ENCODE peak calls at places on chromosomes 3 and 15, in ten cellular contexts. A, E, I, W, J, L, Q, G, X and P are unnamed samples.

GRCh38 chr3:143239026-143239425 is 119.5 kb downstream of the CHST2 start:
- DNase-seq in A (peak), E (no peak), I (peak), W (peak), J (no peak), L (no peak), Q (no peak), G (no peak), X (no peak), P (no peak)

GRCh38 chr3:71815676-71816075 is 30.7 kb upstream of the PROK2 start:
- DNase-seq in A (no peak), E (no peak), I (no peak), W (no peak), J (no peak), L (no peak), Q (no peak), G (no peak), X (no peak), P (no peak)

GRCh38 chr3:57706462-57706861 is 13.6 kb upstream of the DENND6A start:
- DNase-seq in A (peak), E (peak), I (peak), W (peak), J (no peak), L (no peak), Q (no peak), G (no peak), X (no peak), P (peak)

GRCh38 chr15:40358492-40359353 is 704 bp downstream of the DISP2 start:
- DNase-seq in A (no peak), E (no peak), I (no peak), W (no peak), J (peak), L (peak), Q (peak), G (peak), X (no peak), P (no peak)

GRCh38 chr15:40932625-40933519 is 3.7 kb downstream of the DLL4 start:
- DNase-seq in A (no peak), E (no peak), I (no peak), W (no peak), J (no peak), L (no peak), Q (no peak), G (no peak), X (no peak), P (no peak)

GRCh38 chr3:32138545-32139104 is 32.2 kb downstream of the GPD1L start:
- DNase-seq in A (no peak), E (no peak), I (no peak), W (peak), J (no peak), L (no peak), Q (no peak), G (no peak), X (no peak), P (no peak)

GRCh38 chr3:40930772-40931171 is 268.5 kb upstream of the CTNNB1 start:
- DNase-seq in A (no peak), E (no peak), I (no peak), W (no peak), J (no peak), L (no peak), Q (no peak), G (no peak), X (no peak), P (no peak)

GRCh38 chr15:51223771-51224229 is 114.6 kb downstream of the CYP19A1 start:
- DNase-seq in A (peak), E (peak), I (peak), W (peak), J (no peak), L (no peak), Q (no peak), G (peak), X (no peak), P (peak)

GRCh38 chr3:11288786-11289637 is 16.8 kb downstream of the ATG7 start:
- DNase-seq in A (peak), E (peak), I (peak), W (peak), J (no peak), L (no peak), Q (no peak), G (peak), X (peak), P (peak)

GRCh38 chr3:8540456-8540855 is 38.8 kb downstream of the LMCD1 start:
- DNase-seq in A (no peak), E (no peak), I (no peak), W (no peak), J (no peak), L (no peak), Q (no peak), G (no peak), X (no peak), P (no peak)

GRCh38 chr3:143482106-143483088 is 362.8 kb downstream of the CHST2 start:
- DNase-seq in A (peak), E (peak), I (no peak), W (no peak), J (no peak), L (no peak), Q (no peak), G (no peak), X (no peak), P (peak)

GRCh38 chr3:128009952-128010846 is 42.0 kb upstream of the SEC61A1 start:
- DNase-seq in A (peak), E (peak), I (peak), W (peak), J (no peak), L (no peak), Q (no peak), G (no peak), X (no peak), P (peak)

GRCh38 chr3:195896361-195897080 is 11.8 kb downstream of the TNK2 start:
- DNase-seq in A (peak), E (peak), I (peak), W (peak), J (no peak), L (peak), Q (no peak), G (no peak), X (peak), P (peak)

GRCh38 chr3:45795882-45796765 is at the start of gene SLC6A20:
- DNase-seq in A (no peak), E (no peak), I (no peak), W (no peak), J (no peak), L (no peak), Q (no peak), G (no peak), X (no peak), P (no peak)

GRCh38 chr3:185779461-185779860 is 45.4 kb downstream of the IGF2BP2 start:
- DNase-seq in A (no peak), E (no peak), I (no peak), W (no peak), J (no peak), L (no peak), Q (no peak), G (no peak), X (no peak), P (no peak)

GRCh38 chr3:188108703-188109412 is 45.1 kb upstream of the LPP start:
- DNase-seq in A (no peak), E (no peak), I (no peak), W (peak), J (no peak), L (no peak), Q (no peak), G (no peak), X (no peak), P (no peak)

GRCh38 chr3:170232266-170232665 is 10.0 kb downstream of the PRKCI start:
- DNase-seq in A (peak), E (no peak), I (no peak), W (peak), J (no peak), L (no peak), Q (no peak), G (no peak), X (no peak), P (no peak)

GRCh38 chr15:80404719-80405553 is 754 bp downstream of the ARNT2 start:
- DNase-seq in A (no peak), E (peak), I (no peak), W (peak), J (no peak), L (peak), Q (no peak), G (no peak), X (peak), P (peak)

GRCh38 chr15:95715919-95716318 is 614.6 kb upstream of the NR2F2 start:
- DNase-seq in A (no peak), E (no peak), I (no peak), W (no peak), J (no peak), L (no peak), Q (no peak), G (no peak), X (no peak), P (no peak)

GRCh38 chr15:80234883-80235282 is 17.1 kb downstream of the CTXND1 start:
- DNase-seq in A (peak), E (peak), I (peak), W (peak), J (peak), L (no peak), Q (no peak), G (peak), X (no peak), P (no peak)

GRCh38 chr15:76642671-76643070 is 262.5 kb downstream of the SCAPER start:
- DNase-seq in A (peak), E (peak), I (no peak), W (no peak), J (no peak), L (no peak), Q (no peak), G (peak), X (no peak), P (no peak)

GRCh38 chr3:104596551-104596950 is 770.2 kb upstream of the ALCAM start:
- DNase-seq in A (peak), E (peak), I (peak), W (peak), J (no peak), L (no peak), Q (no peak), G (peak), X (no peak), P (peak)

GRCh38 chr15:68278345-68279217 is 1.0 kb downstream of the FEM1B start:
- DNase-seq in A (peak), E (peak), I (peak), W (peak), J (no peak), L (no peak), Q (peak), G (peak), X (no peak), P (peak)

GRCh38 chr15:76196286-76196948 is 114.9 kb downstream of the ETFA start:
- DNase-seq in A (peak), E (peak), I (peak), W (peak), J (no peak), L (peak), Q (peak), G (peak), X (peak), P (peak)

GRCh38 chr3:109331692-109332091 is 5.7 kb downstream of the DPPA4 start:
- DNase-seq in A (no peak), E (no peak), I (no peak), W (no peak), J (no peak), L (no peak), Q (no peak), G (no peak), X (no peak), P (no peak)

GRCh38 chr3:97988784-97989568 is 16.7 kb upstream of the RIOX2 start:
- DNase-seq in A (no peak), E (no peak), I (no peak), W (no peak), J (no peak), L (no peak), Q (no peak), G (no peak), X (no peak), P (no peak)

GRCh38 chr3:143120716-143121239 is 1.2 kb downstream of the CHST2 start:
- DNase-seq in A (peak), E (peak), I (peak), W (peak), J (no peak), L (no peak), Q (peak), G (peak), X (no peak), P (peak)

GRCh38 chr15:25527118-25527517 is 88.3 kb upstream of the UBE3A start:
- DNase-seq in A (no peak), E (peak), I (no peak), W (no peak), J (no peak), L (no peak), Q (no peak), G (no peak), X (no peak), P (no peak)

GRCh38 chr3:15493436-15493835 is 28.1 kb downstream of the COLQ start:
- DNase-seq in A (no peak), E (no peak), I (no peak), W (no peak), J (no peak), L (no peak), Q (no peak), G (no peak), X (no peak), P (no peak)

GRCh38 chr15:44710236-44711088 is 661 bp downstream of the PATL2 start:
- DNase-seq in A (peak), E (peak), I (peak), W (peak), J (peak), L (no peak), Q (peak), G (peak), X (no peak), P (peak)

GRCh38 chr15:58574612-58575011 is 142.8 kb downstream of the LIPC start:
- DNase-seq in A (no peak), E (no peak), I (no peak), W (no peak), J (no peak), L (no peak), Q (no peak), G (no peak), X (no peak), P (no peak)

GRCh38 chr3:134330895-134331810 is 43.1 kb downstream of the AMOTL2 start:
- DNase-seq in A (peak), E (no peak), I (peak), W (peak), J (no peak), L (peak), Q (no peak), G (no peak), X (no peak), P (peak)

GRCh38 chr3:7978104-7978457 is 523.5 kb upstream of the LMCD1 start:
- DNase-seq in A (no peak), E (no peak), I (peak), W (no peak), J (no peak), L (no peak), Q (no peak), G (no peak), X (no peak), P (no peak)

GRCh38 chr15:65824031-65824743 is 32.1 kb upstream of the DENND4A start:
- DNase-seq in A (peak), E (peak), I (peak), W (peak), J (no peak), L (no peak), Q (no peak), G (peak), X (peak), P (peak)

GRCh38 chr15:62452656-62453055 is 287.6 kb upstream of the C2CD4B start:
- DNase-seq in A (no peak), E (no peak), I (no peak), W (no peak), J (no peak), L (no peak), Q (no peak), G (no peak), X (no peak), P (no peak)

GRCh38 chr3:148253713-148254112 is 444.0 kb upstream of the AGTR1 start:
- DNase-seq in A (no peak), E (no peak), I (no peak), W (no peak), J (no peak), L (no peak), Q (no peak), G (no peak), X (no peak), P (no peak)

GRCh38 chr3:113142476-113142875 is 68.9 kb upstream of the BOC start:
- DNase-seq in A (no peak), E (no peak), I (no peak), W (no peak), J (no peak), L (no peak), Q (no peak), G (no peak), X (no peak), P (no peak)

GRCh38 chr15:29805043-29805707 is 17.1 kb downstream of the TJP1 start:
- DNase-seq in A (peak), E (peak), I (peak), W (peak), J (no peak), L (no peak), Q (no peak), G (no peak), X (peak), P (peak)
- H3K4me3 ChIP-seq in A (no peak), E (no peak), I (no peak), W (no peak), J (no peak), L (no peak), Q (no peak), G (no peak), X (no peak), P (no peak)

DNA sequence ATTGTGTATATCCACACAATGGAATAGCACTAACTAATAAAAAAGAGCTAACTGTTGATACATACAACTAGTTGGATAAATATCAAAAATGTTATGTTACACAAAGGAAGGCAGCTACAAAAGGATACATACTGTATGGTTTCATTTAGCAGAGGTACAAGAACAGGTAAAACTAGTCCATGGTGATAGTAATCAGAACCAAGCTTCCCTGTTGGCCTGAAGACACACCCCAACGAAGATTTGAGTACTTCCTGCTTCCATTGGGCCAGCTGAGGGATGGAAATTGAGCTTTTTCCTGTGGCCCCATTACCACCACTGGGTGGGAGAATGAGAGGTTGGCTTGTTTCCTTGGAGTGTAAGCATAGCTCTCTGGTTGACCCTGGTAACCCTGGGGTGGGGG is 117.3 kb upstream of the CADPS start:
- DNase-seq in A (no peak), E (no peak), I (no peak), W (no peak), J (no peak), L (no peak), Q (no peak), G (no peak), X (no peak), P (no peak)
- TF ChIP-seq CTCF in A (no peak), E (no peak), I (no peak), W (no peak), J (no peak), L (no peak), Q (no peak), G (no peak), X (no peak), P (no peak)

DNA sequence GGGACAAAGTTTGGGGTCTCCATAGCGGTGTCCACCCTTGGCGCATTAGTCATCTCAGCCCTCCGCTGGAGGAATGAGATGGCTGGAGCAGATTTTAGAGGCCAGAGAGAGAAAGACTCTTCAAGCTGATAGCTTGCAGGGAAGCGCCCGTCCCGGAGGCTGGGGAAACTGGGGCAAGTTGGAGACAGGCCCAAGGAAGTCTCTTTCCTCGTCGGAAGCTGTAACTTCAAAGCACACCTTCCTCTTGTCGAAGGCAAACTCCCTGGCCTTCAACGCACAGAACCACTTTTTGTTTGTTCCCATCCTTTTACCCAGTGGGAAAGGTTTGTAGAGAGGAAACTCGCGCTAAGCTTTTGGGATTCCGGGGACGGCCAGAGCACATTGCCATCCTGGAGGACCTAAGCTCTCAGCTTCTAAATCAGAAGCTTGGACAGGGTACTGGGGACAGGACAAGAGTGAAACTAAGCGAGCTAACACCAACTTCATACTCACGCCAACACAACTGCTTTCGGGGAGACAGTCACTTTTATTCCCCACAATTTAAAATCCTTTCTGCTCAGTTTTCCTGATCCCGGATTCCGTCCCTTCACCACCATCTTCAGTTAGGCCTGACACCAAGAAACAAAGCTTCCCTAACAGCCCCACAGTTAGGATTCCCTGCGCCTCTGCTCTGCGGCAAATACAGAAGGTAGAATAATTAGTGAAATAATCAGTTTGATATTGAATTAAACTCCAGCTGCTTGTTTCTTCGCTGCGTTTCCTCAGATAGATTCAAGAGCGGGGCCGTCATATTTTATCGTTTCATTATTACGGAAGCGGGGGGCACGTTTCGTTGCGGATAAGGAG is 1.1 kb upstream of the EOMES start:
- DNase-seq in A (no peak), E (no peak), I (no peak), W (no peak), J (no peak), L (no peak), Q (no peak), G (no peak), X (no peak), P (no peak)
- H3K4me3 ChIP-seq in A (peak), E (no peak), I (no peak), W (no peak), J (peak), L (peak), Q (peak), G (no peak), X (no peak), P (no peak)

GRCh38 chr3:12878026-12878636 is 36.8 kb upstream of the RPL32 start:
- DNase-seq in A (no peak), E (no peak), I (no peak), W (no peak), J (no peak), L (no peak), Q (no peak), G (no peak), X (no peak), P (no peak)

GRCh38 chr3:12871404-12871983 is 30.1 kb upstream of the RPL32 start:
- DNase-seq in A (no peak), E (no peak), I (no peak), W (no peak), J (no peak), L (peak), Q (no peak), G (no peak), X (no peak), P (no peak)

GRCh38 chr3:12879191-12879815 is 37.9 kb upstream of the RPL32 start:
- DNase-seq in A (no peak), E (no peak), I (no peak), W (no peak), J (no peak), L (no peak), Q (no peak), G (no peak), X (no peak), P (no peak)

GRCh38 chr3:12877040-12877439 is 35.7 kb upstream of the RPL32 start:
- DNase-seq in A (no peak), E (no peak), I (no peak), W (no peak), J (no peak), L (no peak), Q (no peak), G (no peak), X (no peak), P (no peak)

DNA sequence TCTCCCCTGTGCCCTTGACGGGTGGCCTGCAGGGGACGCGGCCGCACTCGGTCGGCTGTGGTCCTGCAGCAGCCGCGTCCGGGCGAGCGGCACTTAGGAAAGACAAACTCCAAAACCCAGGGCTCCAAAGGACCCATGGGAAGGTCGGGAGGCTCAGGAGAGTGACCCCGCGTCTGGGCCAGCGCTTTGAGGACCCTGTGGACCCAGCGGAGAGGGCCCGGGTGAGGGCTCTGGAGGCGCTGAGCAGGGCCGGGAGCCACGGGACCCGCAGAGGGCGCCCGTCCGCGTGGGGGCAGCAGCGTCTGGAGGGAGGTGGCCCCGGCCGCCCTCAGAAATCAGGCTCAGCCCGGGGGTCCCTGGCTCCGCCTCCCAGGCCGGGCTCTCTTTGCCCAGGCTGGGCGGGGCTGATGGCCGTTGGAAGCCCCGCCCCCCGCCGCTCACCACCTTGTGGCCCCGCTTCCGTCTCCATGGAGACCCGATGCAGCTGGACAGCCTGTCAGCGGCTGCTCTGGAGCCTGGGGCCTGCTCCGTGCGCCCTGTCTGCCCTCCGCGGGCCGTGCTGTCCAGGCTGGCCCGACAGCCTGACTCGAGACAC is 34.6 kb upstream of the RPL32 start:
- DNase-seq in A (no peak), E (peak), I (peak), W (no peak), J (peak), L (peak), Q (no peak), G (no peak), X (peak), P (no peak)
- TF ChIP-seq CTCF in A (peak), E (no peak), I (peak), W (peak), J (no peak), L (peak), Q (no peak), G (no peak), X (no peak), P (peak)